ENCODE peak calls at places on chromosomes 13 and 19, in four cellular contexts. R is SK-N-SH, N is aorta, I is A549. P is an unnamed sample.

GRCh38 chr13:39836038-39836437 is 180.6 kb downstream of the COG6 start:
- DNase-seq in R (no peak), N (no peak), I (no peak), P (no peak)

GRCh38 chr19:9487016-9487415 is 11.4 kb downstream of the ZNF560 start:
- DNase-seq in R (no peak), N (no peak), I (no peak), P (no peak)

GRCh38 chr13:111659842-111660241 is 339.4 kb downstream of the TEX29 start:
- DNase-seq in R (no peak), N (no peak), I (no peak), P (no peak)

GRCh38 chr19:33797821-33798633 is 1.4 kb downstream of the KCTD15 start:
- DNase-seq in R (peak; percentile 82), N (peak; percentile 89), I (peak; percentile 64), P (peak; percentile 86)

GRCh38 chr13:94599877-94600276 is 1.8 kb upstream of the GPR180 start:
- DNase-seq in R (no peak), N (no peak), I (no peak), P (no peak)

GRCh38 chr13:30572859-30573275 is 44.9 kb upstream of the USPL1 start:
- DNase-seq in R (peak; percentile 15), N (no peak), I (peak; percentile 45), P (no peak)

GRCh38 chr19:48928164-48929005 is 5.1 kb upstream of the DHDH start:
- DNase-seq in R (no peak), N (no peak), I (no peak), P (no peak)

GRCh38 chr19:18274303-18274775 is at the start of gene IQCN:
- DNase-seq in R (no peak), N (peak; percentile 86), I (peak; percentile 64), P (no peak)

GRCh38 chr13:57611956-57612355 is 19.6 kb upstream of the PCDH17 start:
- DNase-seq in R (no peak), N (no peak), I (no peak), P (no peak)

DNA sequence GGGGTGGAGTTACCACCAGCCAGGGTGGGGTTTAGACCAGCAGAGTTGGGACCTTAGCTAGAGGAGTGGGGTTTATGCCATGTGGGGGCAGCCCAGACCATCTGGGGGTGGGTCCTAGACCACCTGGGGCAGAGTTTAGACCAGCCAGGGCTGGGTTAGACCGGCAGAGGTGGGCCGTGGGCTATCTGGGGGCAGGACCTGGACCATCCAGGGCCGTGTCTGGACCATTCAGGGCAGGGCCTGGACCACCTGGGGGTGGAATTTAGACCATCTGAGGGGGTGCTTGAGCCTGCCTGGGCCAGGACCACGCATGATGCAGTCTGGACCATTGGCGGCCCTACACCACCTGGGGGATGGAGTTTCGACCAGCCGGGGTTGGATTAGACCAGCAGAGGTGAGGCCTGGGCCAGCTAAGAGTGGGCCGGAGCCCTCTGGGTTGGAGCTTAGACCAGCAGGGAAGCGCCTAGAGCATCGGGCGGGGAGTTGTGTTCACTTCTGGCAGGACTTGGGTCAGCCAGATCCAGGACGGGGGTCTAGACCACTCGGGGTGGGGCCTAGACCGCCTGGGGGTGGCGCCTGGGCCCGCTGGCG is 9.9 kb upstream of the CACNG6 start:
- DNase-seq in R (no peak), N (no peak), I (no peak), P (no peak)
- H3K4me3 ChIP-seq in R (peak overlapping the region; percentile 88), N (no peak overlapping the region), I (peak overlapping the region; percentile 69), P (peak overlapping the region; percentile 64)

GRCh38 chr13:104376588-104376987 is 1310.4 kb upstream of the SLC10A2 start:
- DNase-seq in R (no peak), N (no peak), I (no peak), P (no peak)

DNA sequence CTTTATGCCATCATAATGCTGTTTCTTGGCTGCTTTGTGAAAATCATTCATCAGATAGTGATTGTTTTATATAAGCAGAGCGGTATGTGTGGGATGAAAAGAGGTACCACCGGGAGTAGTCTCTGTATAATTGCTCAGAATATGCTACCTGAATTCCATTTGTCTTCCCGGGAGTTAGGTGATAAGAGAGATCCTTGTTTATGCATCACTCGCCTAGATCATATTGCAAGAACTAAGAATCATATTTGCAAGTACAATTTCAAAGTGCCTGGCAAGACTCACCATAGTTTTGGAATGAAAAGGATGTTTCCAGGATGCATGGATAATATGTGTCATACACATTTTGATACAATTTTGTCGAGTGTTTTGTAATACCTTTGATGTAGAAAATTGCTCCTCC is 1305.9 kb upstream of the SLC10A2 start:
- DNase-seq in R (no peak), N (no peak), I (no peak), P (no peak)
- H3K4me3 ChIP-seq in R (no peak overlapping the region), N (no peak overlapping the region), I (no peak overlapping the region), P (no peak overlapping the region)

GRCh38 chr19:6073858-6074708 is 36.2 kb downstream of the RFX2 start:
- DNase-seq in R (no peak), N (no peak), I (no peak), P (no peak)

GRCh38 chr19:6076291-6076665 is 34.0 kb downstream of the RFX2 start:
- DNase-seq in R (no peak), N (no peak), I (no peak), P (no peak)

GRCh38 chr19:6071840-6072239 is 38.5 kb downstream of the RFX2 start:
- DNase-seq in R (no peak), N (no peak), I (no peak), P (no peak)

GRCh38 chr19:6076675-6077463 is 33.4 kb downstream of the RFX2 start:
- DNase-seq in R (no peak), N (no peak), I (peak; percentile 35), P (no peak)

GRCh38 chr19:6074709-6075403 is 35.4 kb downstream of the RFX2 start:
- DNase-seq in R (no peak), N (no peak), I (no peak), P (no peak)
- H3K4me3 ChIP-seq in R (no peak overlapping the region), N (no peak overlapping the region), I (no peak overlapping the region), P (no peak overlapping the region)

GRCh38 chr19:35851213-35852028 is 883 bp downstream of the NPHS1 start:
- DNase-seq in R (peak; percentile 66), N (no peak), I (no peak), P (peak; percentile 65)
- H3K4me3 ChIP-seq in R (no peak overlapping the region), N (no peak overlapping the region), I (no peak overlapping the region), P (no peak overlapping the region)

P was measured in WERI-Rb-1.